ENCODE peak calls at places on chromosomes 11 and 22, in four cellular contexts. One of them, this sample, is unnamed.

GRCh38 chr22:23053912-23054530 is 16.3 kb upstream of the GNAZ start:
- DNase-seq in WTC11: peak; percentile 3
- DNase-seq in natural killer cell: no peak
- DNase-seq in lower leg skin: no peak
- DNase-seq in this sample: no peak

GRCh38 chr11:115104851-115105453 is 399.3 kb downstream of the CADM1 start:
- DNase-seq in natural killer cell: no peak
- DNase-seq in WTC11: no peak
- DNase-seq in lower leg skin: no peak
- DNase-seq in this sample: no peak

GRCh38 chr11:55956521-55956920 is 13.2 kb downstream of the OR10AG1 start:
- DNase-seq in WTC11: no peak
- DNase-seq in natural killer cell: no peak
- DNase-seq in lower leg skin: no peak
- DNase-seq in this sample: no peak

GRCh38 chr11:46537851-46538295 is 56.0 kb downstream of the AMBRA1 start:
- DNase-seq in WTC11: peak; percentile 76
- DNase-seq in lower leg skin: peak; percentile 40
- DNase-seq in natural killer cell: peak; percentile 33
- DNase-seq in this sample: no peak

GRCh38 chr11:10495464-10495786 is 40.4 kb downstream of the AMPD3 start:
- DNase-seq in lower leg skin: peak; percentile 13
- DNase-seq in natural killer cell: no peak
- DNase-seq in WTC11: no peak
- DNase-seq in this sample: no peak

GRCh38 chr11:115084191-115084590 is 405.9 kb downstream of the NXPE2 start:
- DNase-seq in lower leg skin: no peak
- DNase-seq in natural killer cell: no peak
- DNase-seq in WTC11: no peak
- DNase-seq in this sample: no peak

GRCh38 chr22:26139320-26139719 is 29.9 kb upstream of the SEZ6L start:
- DNase-seq in lower leg skin: no peak
- DNase-seq in natural killer cell: no peak
- DNase-seq in WTC11: no peak
- DNase-seq in this sample: no peak

GRCh38 chr11:5600374-5600851 is 4.0 kb downstream of the TRIM6 start:
- DNase-seq in lower leg skin: peak; percentile 52
- DNase-seq in WTC11: peak; percentile 69
- DNase-seq in natural killer cell: peak; percentile 39
- DNase-seq in this sample: no peak

GRCh38 chr11:61799665-61800284 is 7.1 kb downstream of the FEN1 start:
- DNase-seq in WTC11: no peak
- DNase-seq in lower leg skin: no peak
- DNase-seq in natural killer cell: no peak
- DNase-seq in this sample: no peak

GRCh38 chr11:17781221-17781620 is 46.6 kb downstream of the KCNC1 start:
- DNase-seq in lower leg skin: peak; percentile 24
- DNase-seq in natural killer cell: no peak
- DNase-seq in WTC11: no peak
- DNase-seq in this sample: no peak

GRCh38 chr11:94184362-94184761 is 55.7 kb downstream of the PANX1 start:
- DNase-seq in lower leg skin: no peak
- DNase-seq in natural killer cell: no peak
- DNase-seq in WTC11: no peak
- DNase-seq in this sample: no peak

GRCh38 chr11:102580185-102580951 is 44.8 kb downstream of the MMP20 start:
- DNase-seq in natural killer cell: no peak
- DNase-seq in lower leg skin: no peak
- DNase-seq in WTC11: no peak
- DNase-seq in this sample: no peak

GRCh38 chr11:15655552-15655951 is 540.8 kb downstream of the INSC start:
- DNase-seq in WTC11: no peak
- DNase-seq in lower leg skin: no peak
- DNase-seq in natural killer cell: no peak
- DNase-seq in this sample: no peak

GRCh38 chr11:46001427-46002049 is 79.1 kb downstream of the LARGE2 start:
- DNase-seq in natural killer cell: no peak
- DNase-seq in lower leg skin: no peak
- DNase-seq in WTC11: no peak
- DNase-seq in this sample: no peak

GRCh38 chr22:30922151-30922611 is 46.4 kb downstream of the MORC2 start:
- DNase-seq in lower leg skin: no peak
- DNase-seq in WTC11: no peak
- DNase-seq in natural killer cell: peak; percentile 74
- DNase-seq in this sample: no peak

GRCh38 chr11:16086229-16086628 is 270.1 kb downstream of the SOX6 start:
- DNase-seq in WTC11: peak; percentile 15
- DNase-seq in natural killer cell: no peak
- DNase-seq in lower leg skin: no peak
- DNase-seq in this sample: no peak

GRCh38 chr11:44780940-44781631 is 54.3 kb downstream of the TSPAN18 start:
- DNase-seq in lower leg skin: no peak
- DNase-seq in natural killer cell: no peak
- DNase-seq in WTC11: no peak
- DNase-seq in this sample: no peak

GRCh38 chr22:44573451-44573850 is 75.4 kb upstream of the RTL6 start:
- DNase-seq in natural killer cell: no peak
- DNase-seq in lower leg skin: no peak
- DNase-seq in WTC11: no peak
- DNase-seq in this sample: peak; percentile 17

GRCh38 chr11:60926500-60926899 is 2.2 kb downstream of the TMEM132A start:
- DNase-seq in WTC11: no peak
- DNase-seq in lower leg skin: no peak
- DNase-seq in natural killer cell: no peak
- DNase-seq in this sample: no peak

GRCh38 chr11:128508785-128509518 is 78.4 kb downstream of the ETS1 start:
- DNase-seq in WTC11: no peak
- DNase-seq in natural killer cell: no peak
- DNase-seq in lower leg skin: no peak
- DNase-seq in this sample: no peak

GRCh38 chr22:46150615-46151423 is 493 bp downstream of the PPARA start:
- DNase-seq in WTC11: peak; percentile 38
- DNase-seq in natural killer cell: peak; percentile 61
- DNase-seq in lower leg skin: no peak
- DNase-seq in this sample: no peak

GRCh38 chr22:24427500-24428164 is at the start of gene ADORA2A:
- DNase-seq in natural killer cell: peak; percentile 67
- DNase-seq in lower leg skin: no peak
- DNase-seq in WTC11: no peak
- DNase-seq in this sample: no peak

GRCh38 chr22:47125603-47126002 is 363.2 kb downstream of the TBC1D22A start:
- DNase-seq in lower leg skin: no peak
- DNase-seq in WTC11: no peak
- DNase-seq in natural killer cell: no peak
- DNase-seq in this sample: no peak

GRCh38 chr11:83317757-83318548 is 31.8 kb upstream of the CCDC90B start:
- DNase-seq in natural killer cell: no peak
- DNase-seq in lower leg skin: no peak
- DNase-seq in WTC11: no peak
- DNase-seq in this sample: no peak

GRCh38 chr11:1049911-1050580 is 13.5 kb upstream of the MUC6 start:
- DNase-seq in natural killer cell: no peak
- DNase-seq in lower leg skin: no peak
- DNase-seq in WTC11: peak; percentile 12
- DNase-seq in this sample: no peak

GRCh38 chr22:27603823-27604190 is 197.7 kb downstream of the MN1 start:
- DNase-seq in natural killer cell: no peak
- DNase-seq in WTC11: no peak
- DNase-seq in lower leg skin: no peak
- DNase-seq in this sample: no peak

GRCh38 chr11:22340803-22341581 is 2.8 kb downstream of the SLC17A6 start:
- DNase-seq in lower leg skin: no peak
- DNase-seq in natural killer cell: no peak
- DNase-seq in WTC11: peak; percentile 63
- DNase-seq in this sample: no peak

GRCh38 chr22:50436134-50436830 is 38.6 kb downstream of the SBF1 start:
- DNase-seq in WTC11: no peak
- DNase-seq in lower leg skin: no peak
- DNase-seq in natural killer cell: no peak
- DNase-seq in this sample: no peak

GRCh38 chr11:79097279-79097875 is 343.5 kb downstream of the TENM4 start:
- DNase-seq in lower leg skin: no peak
- DNase-seq in natural killer cell: no peak
- DNase-seq in WTC11: no peak
- DNase-seq in this sample: no peak

GRCh38 chr11:78549624-78550409 is 24.8 kb downstream of the NARS2 start:
- DNase-seq in WTC11: no peak
- DNase-seq in natural killer cell: no peak
- DNase-seq in lower leg skin: no peak
- DNase-seq in this sample: no peak

GRCh38 chr11:19938051-19938856 is 222.0 kb downstream of the DBX1 start:
- DNase-seq in WTC11: peak; percentile 76
- DNase-seq in lower leg skin: no peak
- DNase-seq in natural killer cell: peak; percentile 27
- DNase-seq in this sample: peak; percentile 39

GRCh38 chr11:128692750-128693578 is 908 bp upstream of the FLI1 start:
- DNase-seq in WTC11: peak; percentile 49
- DNase-seq in natural killer cell: peak; percentile 43
- DNase-seq in lower leg skin: no peak
- DNase-seq in this sample: no peak

GRCh38 chr11:48055292-48056132 is 75.2 kb downstream of the PTPRJ start:
- DNase-seq in WTC11: no peak
- DNase-seq in natural killer cell: peak; percentile 50
- DNase-seq in lower leg skin: no peak
- DNase-seq in this sample: no peak

GRCh38 chr22:43880743-43881055 is 11.1 kb downstream of the PNPLA5 start:
- DNase-seq in lower leg skin: no peak
- DNase-seq in natural killer cell: no peak
- DNase-seq in WTC11: no peak
- DNase-seq in this sample: no peak

GRCh38 chr22:37501610-37502341 is 15.6 kb upstream of the MFNG start:
- DNase-seq in natural killer cell: no peak
- DNase-seq in WTC11: no peak
- DNase-seq in lower leg skin: no peak
- DNase-seq in this sample: no peak

GRCh38 chr11:106697058-106697457 is 321.2 kb downstream of the GUCY1A2 start:
- DNase-seq in natural killer cell: no peak
- DNase-seq in lower leg skin: no peak
- DNase-seq in WTC11: no peak
- DNase-seq in this sample: no peak

GRCh38 chr22:44545773-44546172 is 47.7 kb upstream of the RTL6 start:
- DNase-seq in natural killer cell: no peak
- DNase-seq in WTC11: no peak
- DNase-seq in lower leg skin: no peak
- DNase-seq in this sample: no peak

GRCh38 chr22:44154431-44154942 is 26.2 kb upstream of the PARVG start:
- DNase-seq in natural killer cell: no peak
- DNase-seq in lower leg skin: no peak
- DNase-seq in WTC11: no peak
- DNase-seq in this sample: no peak

GRCh38 chr11:30960387-30960992 is 374.3 kb upstream of the MPPED2 start:
- DNase-seq in natural killer cell: no peak
- DNase-seq in WTC11: no peak
- DNase-seq in lower leg skin: no peak
- DNase-seq in this sample: no peak

DNA sequence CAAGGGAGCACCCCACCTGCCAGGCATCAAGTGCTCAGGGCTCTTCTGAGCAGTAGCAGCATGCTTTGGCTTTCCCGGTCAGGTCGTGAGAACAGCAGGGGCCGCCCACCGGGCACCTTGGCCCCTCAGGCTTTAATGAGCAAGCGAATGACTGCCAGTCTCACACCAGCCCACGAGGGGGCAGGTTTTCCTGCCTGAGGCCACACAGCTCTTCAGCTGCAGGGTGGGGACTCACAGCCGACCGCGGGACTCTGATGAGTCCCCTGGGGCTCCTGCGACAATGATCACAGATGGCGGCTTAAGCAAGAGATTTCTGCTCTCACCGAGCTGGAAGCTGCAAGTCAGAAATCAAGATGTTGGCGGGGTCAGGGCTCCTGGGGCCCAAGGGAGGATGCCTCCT is 14.3 kb upstream of the FGF19 start:
- DNase-seq in natural killer cell: no peak
- DNase-seq in lower leg skin: no peak
- DNase-seq in WTC11: peak; percentile 85
- DNase-seq in this sample: no peak
- TF ChIP-seq CTCF in natural killer cell: no peak
- TF ChIP-seq CTCF in lower leg skin: no peak
- TF ChIP-seq CTCF in WTC11: peak; percentile 75
- TF ChIP-seq CTCF in this sample: no peak

GRCh38 chr11:64765291-64765803 is 5.6 kb upstream of the PYGM start:
- DNase-seq in WTC11: peak; percentile 63
- DNase-seq in lower leg skin: no peak
- DNase-seq in natural killer cell: no peak
- DNase-seq in this sample: no peak
- TF ChIP-seq CTCF in WTC11: no peak
- TF ChIP-seq CTCF in lower leg skin: no peak
- TF ChIP-seq CTCF in natural killer cell: no peak
- TF ChIP-seq CTCF in this sample: no peak

GRCh38 chr11:85809881-85810280 is 1.1 kb downstream of the SYTL2 start:
- DNase-seq in WTC11: peak; percentile 45
- DNase-seq in lower leg skin: no peak
- DNase-seq in natural killer cell: peak; percentile 37
- DNase-seq in this sample: no peak
- TF ChIP-seq CTCF in WTC11: no peak
- TF ChIP-seq CTCF in lower leg skin: no peak
- TF ChIP-seq CTCF in natural killer cell: no peak
- TF ChIP-seq CTCF in this sample: no peak

GRCh38 chr11:68010058-68011041 is at the start of gene ALDH3B1:
- DNase-seq in lower leg skin: peak; percentile 89
- DNase-seq in WTC11: peak; percentile 53
- DNase-seq in natural killer cell: no peak
- DNase-seq in this sample: peak; percentile 76

GRCh38 chr11:68011046-68011943 is 1.2 kb downstream of the ALDH3B1 start:
- DNase-seq in natural killer cell: no peak
- DNase-seq in WTC11: no peak
- DNase-seq in lower leg skin: no peak
- DNase-seq in this sample: no peak

GRCh38 chr11:68008381-68009337 is 1.5 kb upstream of the ALDH3B1 start:
- DNase-seq in lower leg skin: no peak
- DNase-seq in natural killer cell: no peak
- DNase-seq in WTC11: no peak
- DNase-seq in this sample: no peak

GRCh38 chr11:68007498-68008380 is 2.4 kb upstream of the ALDH3B1 start:
- DNase-seq in natural killer cell: no peak
- DNase-seq in WTC11: no peak
- DNase-seq in lower leg skin: no peak
- DNase-seq in this sample: no peak

DNA sequence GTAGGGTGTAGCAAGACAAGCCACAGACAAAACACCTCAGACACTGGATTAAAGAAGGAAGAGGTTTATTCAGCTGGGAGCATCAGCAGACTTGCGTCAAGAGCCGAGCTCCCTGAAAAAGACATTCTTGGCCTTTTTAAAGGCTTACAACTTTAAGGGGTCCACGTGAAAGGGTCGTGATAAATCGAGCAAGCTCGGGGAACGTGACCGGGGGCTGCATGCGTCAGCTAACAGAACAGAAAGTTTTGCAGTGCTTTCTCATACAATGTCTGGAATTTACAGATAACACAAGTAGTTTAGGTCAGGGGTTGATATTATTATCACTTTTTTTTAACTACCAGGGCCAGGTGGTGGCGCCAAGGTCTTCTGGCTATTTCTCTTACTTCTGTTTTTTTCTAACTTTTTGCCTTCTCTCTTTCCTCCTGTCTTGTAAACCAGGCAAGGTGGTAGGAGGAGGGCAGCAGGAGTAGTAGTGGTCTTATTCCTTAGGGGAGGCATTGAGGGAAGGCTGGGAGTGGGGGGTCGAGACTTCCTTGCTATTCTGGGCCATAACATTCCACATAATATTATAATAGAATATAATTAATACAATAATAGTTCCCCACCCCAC is 631 bp upstream of the ALDH3B1 start:
- DNase-seq in natural killer cell: no peak
- DNase-seq in lower leg skin: no peak
- DNase-seq in WTC11: no peak
- DNase-seq in this sample: no peak
- TF ChIP-seq CTCF in natural killer cell: no peak
- TF ChIP-seq CTCF in lower leg skin: no peak
- TF ChIP-seq CTCF in WTC11: no peak
- TF ChIP-seq CTCF in this sample: no peak